ENCODE peak calls at places on chromosome 5, in four cellular contexts. C, A, W and X are unnamed samples.

GRCh38 chr5:77628840-77629552 is 9.5 kb downstream of the OTP start:
- DNase-seq in C (no peak), A (no peak), W (no peak), X (no peak)

GRCh38 chr5:39106332-39106731 is 32.1 kb upstream of the RICTOR start:
- DNase-seq in C (peak; percentile 2), A (no peak), W (no peak), X (no peak)

GRCh38 chr5:84239509-84239908 is 145.2 kb downstream of the EDIL3 start:
- DNase-seq in C (no peak), A (no peak), W (no peak), X (no peak)

GRCh38 chr5:1362242-1363015 is 17.5 kb upstream of the CLPTM1L start:
- DNase-seq in C (no peak), A (no peak), W (no peak), X (no peak)

GRCh38 chr5:32776203-32776602 is 65.1 kb downstream of the NPR3 start:
- DNase-seq in C (no peak), A (no peak), W (no peak), X (no peak)

GRCh38 chr5:31194458-31194808 is 947 bp downstream of the CDH6 start:
- DNase-seq in C (no peak), A (no peak), W (no peak), X (no peak)

GRCh38 chr5:163571755-163572154 is 66.3 kb downstream of the MAT2B start:
- DNase-seq in C (peak; percentile 83), A (no peak), W (no peak), X (no peak)

GRCh38 chr5:60520451-60521210 is 179.3 kb downstream of the DEPDC1B start:
- DNase-seq in C (no peak), A (no peak), W (no peak), X (no peak)

GRCh38 chr5:111068208-111068607 is 3.3 kb upstream of the TSLP start:
- DNase-seq in C (no peak), A (no peak), W (no peak), X (no peak)

GRCh38 chr5:97400537-97400936 is 217.5 kb upstream of the RIOK2 start:
- DNase-seq in C (no peak), A (no peak), W (no peak), X (no peak)

GRCh38 chr5:123763201-123763600 is 251.2 kb downstream of the CSNK1G3 start:
- DNase-seq in C (no peak), A (no peak), W (no peak), X (no peak)

GRCh38 chr5:84573017-84573712 is 188.5 kb upstream of the EDIL3 start:
- DNase-seq in C (no peak), A (no peak), W (no peak), X (peak; percentile 41)

GRCh38 chr5:157801-158200 is 33.5 kb upstream of the LRRC14B start:
- DNase-seq in C (no peak), A (no peak), W (no peak), X (no peak)

GRCh38 chr5:108382784-108383358 is 973 bp upstream of the FBXL17 start:
- DNase-seq in C (peak; percentile 55), A (no peak), W (no peak), X (no peak)

GRCh38 chr5:169797577-169797976 is 160.5 kb downstream of the DOCK2 start:
- DNase-seq in C (no peak), A (no peak), W (no peak), X (no peak)

GRCh38 chr5:138792181-138792808 is 39.1 kb downstream of the CTNNA1 start:
- DNase-seq in C (no peak), A (no peak), W (no peak), X (no peak)

GRCh38 chr5:97229688-97230285 is 46.7 kb upstream of the RIOK2 start:
- DNase-seq in C (no peak), A (no peak), W (no peak), X (no peak)

GRCh38 chr5:142984016-142984415 is 213.8 kb downstream of the ARHGAP26 start:
- DNase-seq in C (no peak), A (no peak), W (no peak), X (no peak)